ENCODE peak calls at places on chromosomes 13 and 19, in six cellular contexts. B is H1, U is T-helper 9 cell, V is KG1, Q is endothelial cell, H is A549. E is an unnamed sample.

GRCh38 chr13:98556968-98557591 is 19.8 kb downstream of the STK24 start:
- DNase-seq in V (no peak), B (no peak), Q (no peak), U (peak; percentile 42), H (no peak), E (no peak)

GRCh38 chr13:114025432-114026127 is 51.7 kb upstream of the C13orf46 start:
- DNase-seq in H (no peak), U (no peak), V (no peak), B (no peak), Q (no peak), E (no peak)

GRCh38 chr19:14118165-14119051 is 846 bp upstream of the PRKACA start:
- DNase-seq in B (peak; percentile 68), U (peak; percentile 38), V (peak; percentile 52), H (no peak), Q (no peak), E (peak; percentile 56)

GRCh38 chr13:50998326-50998725 is 88.7 kb downstream of the RNASEH2B start:
- DNase-seq in U (no peak), Q (no peak), H (no peak), V (no peak), B (no peak), E (no peak)

GRCh38 chr19:7605490-7606222 is 10.0 kb downstream of the CAMSAP3 start:
- DNase-seq in B (peak; percentile 86), U (no peak), V (no peak), Q (no peak), H (peak; percentile 72), E (no peak)

GRCh38 chr13:113917523-113918371 is 53.9 kb upstream of the GAS6 start:
- DNase-seq in H (no peak), U (no peak), V (no peak), B (peak; percentile 43), Q (no peak), E (peak; percentile 46)

GRCh38 chr13:71751074-71751473 is 115.9 kb downstream of the DACH1 start:
- DNase-seq in V (no peak), H (no peak), Q (no peak), B (no peak), U (no peak), E (no peak)

GRCh38 chr19:8145969-8146368 is 3.4 kb downstream of the FBN3 start:
- DNase-seq in B (no peak), U (no peak), H (peak; percentile 37), V (no peak), Q (no peak), E (no peak)

GRCh38 chr19:54462072-54462712 is 1.4 kb downstream of the LENG9 start:
- DNase-seq in Q (no peak), U (no peak), V (no peak), H (no peak), B (no peak), E (no peak)

GRCh38 chr19:17107546-17108452 is 32.2 kb downstream of the MYO9B start:
- DNase-seq in V (no peak), Q (no peak), B (no peak), H (peak; percentile 86), U (no peak), E (no peak)

GRCh38 chr13:109857803-109858202 is 71.4 kb upstream of the IRS2 start:
- DNase-seq in B (no peak), U (no peak), Q (no peak), H (no peak), V (no peak), E (no peak)

GRCh38 chr19:7460562-7460966 is 28.3 kb downstream of the PEX11G start:
- DNase-seq in V (no peak), Q (no peak), H (no peak), B (no peak), U (no peak), E (no peak)

GRCh38 chr13:77492982-77493381 is 42.5 kb upstream of the SCEL start:
- DNase-seq in Q (no peak), H (peak; percentile 42), V (no peak), B (no peak), U (no peak), E (no peak)

GRCh38 chr13:108154421-108154858 is 60.9 kb downstream of the LIG4 start:
- DNase-seq in U (no peak), H (peak; percentile 3), V (no peak), Q (no peak), B (no peak), E (no peak)

GRCh38 chr13:87302034-87302433 is 369.1 kb upstream of the SLITRK5 start:
- DNase-seq in U (no peak), V (no peak), H (no peak), Q (no peak), B (no peak), E (no peak)

GRCh38 chr13:111387945-111388600 is 67.6 kb downstream of the TEX29 start:
- DNase-seq in B (no peak), U (no peak), H (no peak), V (no peak), Q (no peak), E (no peak)

GRCh38 chr13:47708386-47708785 is 292.7 kb downstream of the SUCLA2 start:
- DNase-seq in H (peak; percentile 3), B (no peak), U (no peak), V (no peak), Q (no peak), E (no peak)

GRCh38 chr13:101417043-101417406 is 717 bp upstream of the NALCN start:
- DNase-seq in B (no peak), H (peak; percentile 39), U (no peak), V (no peak), Q (no peak), E (no peak)

GRCh38 chr13:73428137-73428536 is 369.3 kb downstream of the KLF5 start:
- DNase-seq in H (peak; percentile 67), Q (no peak), U (no peak), V (no peak), B (no peak), E (no peak)

GRCh38 chr19:14005381-14006084 is 587 bp downstream of the RFX1 start:
- DNase-seq in H (peak; percentile 87), U (peak; percentile 96), V (peak; percentile 53), B (peak; percentile 94), Q (peak; percentile 96), E (peak; percentile 92)

GRCh38 chr13:49340161-49340560 is 92.4 kb downstream of the CDADC1 start:
- DNase-seq in B (no peak), U (no peak), Q (no peak), H (no peak), V (no peak), E (no peak)

GRCh38 chr13:26873174-26873698 is 112.7 kb upstream of the GPR12 start:
- DNase-seq in Q (no peak), H (no peak), U (no peak), V (no peak), B (peak; percentile 52), E (no peak)

GRCh38 chr19:17391371-17392151 is 2.4 kb downstream of the CCDC194 start:
- DNase-seq in H (no peak), Q (no peak), V (no peak), U (no peak), B (peak; percentile 57), E (no peak)

GRCh38 chr19:6021878-6022569 is 44.1 kb upstream of the RANBP3 start:
- DNase-seq in Q (peak; percentile 89), B (peak; percentile 95), V (peak; percentile 1), H (peak; percentile 66), U (peak; percentile 70), E (peak; percentile 67)

GRCh38 chr13:34435338-34435737 is 506.7 kb upstream of the NBEA start:
- DNase-seq in Q (no peak), V (no peak), U (no peak), H (peak; percentile 38), B (no peak), E (no peak)

GRCh38 chr19:13215572-13216380 is 65.6 kb downstream of the IER2 start:
- DNase-seq in V (no peak), U (peak; percentile 10), B (no peak), H (no peak), Q (no peak), E (peak; percentile 51)

GRCh38 chr13:108733141-108733540 is 103.7 kb downstream of the MYO16 start:
- DNase-seq in H (no peak), B (no peak), V (no peak), Q (no peak), U (no peak), E (no peak)

GRCh38 chr13:93268327-93269028 is 41.9 kb downstream of the GPC6 start:
- DNase-seq in B (no peak), H (no peak), V (no peak), Q (no peak), U (no peak), E (no peak)

GRCh38 chr13:53382008-53382407 is 353.4 kb downstream of the OLFM4 start:
- DNase-seq in V (no peak), Q (no peak), U (no peak), B (no peak), H (no peak), E (no peak)

GRCh38 chr19:11423804-11424318 is 4.7 kb upstream of the RGL3 start:
- DNase-seq in U (no peak), Q (no peak), V (no peak), H (no peak), B (peak; percentile 49), E (no peak)

GRCh38 chr19:48726573-48726972 is 7.0 kb upstream of the MAMSTR start:
- DNase-seq in U (no peak), B (no peak), Q (no peak), H (peak; percentile 65), V (no peak), E (no peak)

GRCh38 chr13:19822673-19823072 is 39.9 kb upstream of the PSPC1 start:
- DNase-seq in U (no peak), V (no peak), Q (no peak), H (no peak), B (no peak), E (no peak)

GRCh38 chr19:10353793-10354391 is 14.5 kb upstream of the ICAM3 start:
- DNase-seq in V (no peak), B (peak; percentile 99), H (peak; percentile 56), U (no peak), Q (peak; percentile 75), E (peak; percentile 49)